ENCODE peak calls at places on chromosome 1, in five cellular contexts. M, Y, V, T and K are unnamed samples.

GRCh38 chr1:19044975-19045831 is 88.7 kb upstream of the IFFO2 start:
- DNase-seq in M (no peak), Y (no peak), V (no peak), T (no peak), K (no peak)

GRCh38 chr1:184635347-184636155 is 119.1 kb downstream of the EDEM3 start:
- DNase-seq in M (no peak), Y (no peak), V (no peak), T (no peak), K (no peak)

GRCh38 chr1:229596961-229597699 is 28.8 kb downstream of the TAF5L start:
- DNase-seq in M (no peak), Y (peak; percentile 71), V (no peak), T (no peak), K (no peak)

GRCh38 chr1:40919475-40920011 is 57.4 kb upstream of the CITED4 start:
- DNase-seq in M (peak; percentile 77), Y (no peak), V (no peak), T (no peak), K (peak; percentile 52)

GRCh38 chr1:42057800-42058199 is 95.4 kb upstream of the GUCA2B start:
- DNase-seq in M (no peak), Y (no peak), V (no peak), T (no peak), K (no peak)

GRCh38 chr1:167065481-167065880 is 24.7 kb downstream of the GPA33 start:
- DNase-seq in M (no peak), Y (no peak), V (no peak), T (no peak), K (no peak)

GRCh38 chr1:11704226-11704619 is 12.7 kb downstream of the DRAXIN start:
- DNase-seq in M (no peak), Y (no peak), V (no peak), T (peak; percentile 48), K (peak; percentile 73)

GRCh38 chr1:241918879-241919278 is 38.7 kb upstream of the BECN2 start:
- DNase-seq in M (no peak), Y (peak; percentile 26), V (no peak), T (no peak), K (no peak)

GRCh38 chr1:186620951-186621350 is 59.3 kb downstream of the PTGS2 start:
- DNase-seq in M (no peak), Y (no peak), V (no peak), T (no peak), K (no peak)

GRCh38 chr1:59672851-59673574 is 141.7 kb upstream of the HOOK1 start:
- DNase-seq in M (no peak), Y (peak; percentile 35), V (no peak), T (no peak), K (no peak)